ENCODE peak calls at places on chromosomes 11 and 22, in ten cellular contexts. One of them, this sample, is unnamed.

GRCh38 chr11:118607401-118608267 is at the start of gene PHLDB1:
- DNase-seq in neural crest cell: peak; percentile 52
- DNase-seq in colonic mucosa: peak; percentile 66
- DNase-seq in hepatocyte: peak; percentile 68
- DNase-seq in CD4-positive, alpha-beta T cell: peak; percentile 50
- DNase-seq in Caco-2: peak; percentile 90
- DNase-seq in AG04449: no peak
- DNase-seq in fibroblast of pulmonary artery: peak; percentile 72
- DNase-seq in K562: peak; percentile 88
- DNase-seq in A549: peak; percentile 48
- DNase-seq in this sample: peak; percentile 44

GRCh38 chr11:46894961-46895360 is 23.4 kb downstream of the LRP4 start:
- DNase-seq in neural crest cell: no peak
- DNase-seq in colonic mucosa: no peak
- DNase-seq in hepatocyte: no peak
- DNase-seq in CD4-positive, alpha-beta T cell: no peak
- DNase-seq in Caco-2: no peak
- DNase-seq in AG04449: no peak
- DNase-seq in fibroblast of pulmonary artery: no peak
- DNase-seq in K562: no peak
- DNase-seq in A549: no peak
- DNase-seq in this sample: no peak

GRCh38 chr22:45692549-45692948 is 20.9 kb downstream of the ATXN10 start:
- DNase-seq in neural crest cell: no peak
- DNase-seq in colonic mucosa: no peak
- DNase-seq in hepatocyte: no peak
- DNase-seq in CD4-positive, alpha-beta T cell: no peak
- DNase-seq in Caco-2: no peak
- DNase-seq in AG04449: no peak
- DNase-seq in fibroblast of pulmonary artery: peak; percentile 61
- DNase-seq in K562: no peak
- DNase-seq in A549: no peak
- DNase-seq in this sample: no peak

GRCh38 chr22:31613286-31613903 is 48.6 kb downstream of the PISD start:
- DNase-seq in neural crest cell: no peak
- DNase-seq in colonic mucosa: no peak
- DNase-seq in hepatocyte: no peak
- DNase-seq in CD4-positive, alpha-beta T cell: no peak
- DNase-seq in Caco-2: no peak
- DNase-seq in AG04449: no peak
- DNase-seq in fibroblast of pulmonary artery: no peak
- DNase-seq in K562: no peak
- DNase-seq in A549: no peak
- DNase-seq in this sample: no peak

GRCh38 chr11:3803726-3804510 is 4.4 kb upstream of the PGAP2 start:
- DNase-seq in neural crest cell: no peak
- DNase-seq in colonic mucosa: no peak
- DNase-seq in hepatocyte: no peak
- DNase-seq in CD4-positive, alpha-beta T cell: no peak
- DNase-seq in Caco-2: no peak
- DNase-seq in AG04449: no peak
- DNase-seq in fibroblast of pulmonary artery: no peak
- DNase-seq in K562: no peak
- DNase-seq in A549: no peak
- DNase-seq in this sample: no peak

GRCh38 chr11:71342116-71342515 is 89.7 kb upstream of the SHANK2 start:
- DNase-seq in neural crest cell: no peak
- DNase-seq in colonic mucosa: no peak
- DNase-seq in hepatocyte: no peak
- DNase-seq in CD4-positive, alpha-beta T cell: no peak
- DNase-seq in Caco-2: no peak
- DNase-seq in AG04449: no peak
- DNase-seq in fibroblast of pulmonary artery: no peak
- DNase-seq in K562: no peak
- DNase-seq in A549: no peak
- DNase-seq in this sample: no peak

GRCh38 chr11:81497202-81497804 is 1236.4 kb downstream of the FAM181B start:
- DNase-seq in neural crest cell: peak; percentile 22
- DNase-seq in colonic mucosa: peak; percentile 22
- DNase-seq in hepatocyte: peak; percentile 59
- DNase-seq in CD4-positive, alpha-beta T cell: no peak
- DNase-seq in Caco-2: peak; percentile 69
- DNase-seq in AG04449: no peak
- DNase-seq in fibroblast of pulmonary artery: peak; percentile 20
- DNase-seq in K562: peak; percentile 38
- DNase-seq in A549: peak; percentile 3
- DNase-seq in this sample: no peak

GRCh38 chr22:49587987-49588386 is 239.7 kb downstream of the BRD1 start:
- DNase-seq in neural crest cell: no peak
- DNase-seq in colonic mucosa: no peak
- DNase-seq in hepatocyte: no peak
- DNase-seq in CD4-positive, alpha-beta T cell: no peak
- DNase-seq in Caco-2: no peak
- DNase-seq in AG04449: no peak
- DNase-seq in fibroblast of pulmonary artery: no peak
- DNase-seq in K562: no peak
- DNase-seq in A549: no peak
- DNase-seq in this sample: no peak

GRCh38 chr11:43576834-43577521 is 103.6 kb upstream of the HSD17B12 start:
- DNase-seq in neural crest cell: peak; percentile 62
- DNase-seq in colonic mucosa: peak; percentile 57
- DNase-seq in hepatocyte: peak; percentile 73
- DNase-seq in CD4-positive, alpha-beta T cell: no peak
- DNase-seq in Caco-2: peak; percentile 74
- DNase-seq in AG04449: no peak
- DNase-seq in fibroblast of pulmonary artery: peak; percentile 62
- DNase-seq in K562: peak; percentile 88
- DNase-seq in A549: peak; percentile 66
- DNase-seq in this sample: no peak

GRCh38 chr11:114215871-114216803 is 80.1 kb upstream of the NNMT start:
- DNase-seq in neural crest cell: no peak
- DNase-seq in colonic mucosa: no peak
- DNase-seq in hepatocyte: peak; percentile 32
- DNase-seq in CD4-positive, alpha-beta T cell: no peak
- DNase-seq in Caco-2: no peak
- DNase-seq in AG04449: no peak
- DNase-seq in fibroblast of pulmonary artery: peak; percentile 63
- DNase-seq in K562: peak; percentile 85
- DNase-seq in A549: no peak
- DNase-seq in this sample: no peak

GRCh38 chr22:32564170-32565001 is 89.8 kb downstream of the FBXO7 start:
- DNase-seq in neural crest cell: no peak
- DNase-seq in colonic mucosa: no peak
- DNase-seq in hepatocyte: no peak
- DNase-seq in CD4-positive, alpha-beta T cell: no peak
- DNase-seq in Caco-2: no peak
- DNase-seq in AG04449: no peak
- DNase-seq in fibroblast of pulmonary artery: peak; percentile 23
- DNase-seq in K562: no peak
- DNase-seq in A549: no peak
- DNase-seq in this sample: no peak

GRCh38 chr11:65064847-65065240 is 6.5 kb upstream of the NAALADL1 start:
- DNase-seq in neural crest cell: no peak
- DNase-seq in colonic mucosa: no peak
- DNase-seq in hepatocyte: no peak
- DNase-seq in CD4-positive, alpha-beta T cell: no peak
- DNase-seq in Caco-2: no peak
- DNase-seq in AG04449: no peak
- DNase-seq in fibroblast of pulmonary artery: no peak
- DNase-seq in K562: no peak
- DNase-seq in A549: no peak
- DNase-seq in this sample: no peak

GRCh38 chr11:114078423-114078822 is 18.9 kb downstream of the ZBTB16 start:
- DNase-seq in neural crest cell: no peak
- DNase-seq in colonic mucosa: no peak
- DNase-seq in hepatocyte: peak; percentile 66
- DNase-seq in CD4-positive, alpha-beta T cell: no peak
- DNase-seq in Caco-2: peak; percentile 91
- DNase-seq in AG04449: no peak
- DNase-seq in fibroblast of pulmonary artery: no peak
- DNase-seq in K562: no peak
- DNase-seq in A549: no peak
- DNase-seq in this sample: no peak

GRCh38 chr11:57124912-57125311 is 56.8 kb upstream of the LRRC55 start:
- DNase-seq in neural crest cell: no peak
- DNase-seq in colonic mucosa: no peak
- DNase-seq in hepatocyte: no peak
- DNase-seq in CD4-positive, alpha-beta T cell: no peak
- DNase-seq in Caco-2: no peak
- DNase-seq in AG04449: no peak
- DNase-seq in fibroblast of pulmonary artery: peak; percentile 6
- DNase-seq in K562: no peak
- DNase-seq in A549: no peak
- DNase-seq in this sample: no peak

GRCh38 chr11:108906826-108907225 is 242.0 kb downstream of the DDX10 start:
- DNase-seq in neural crest cell: no peak
- DNase-seq in colonic mucosa: no peak
- DNase-seq in hepatocyte: no peak
- DNase-seq in CD4-positive, alpha-beta T cell: no peak
- DNase-seq in Caco-2: no peak
- DNase-seq in AG04449: no peak
- DNase-seq in fibroblast of pulmonary artery: no peak
- DNase-seq in K562: no peak
- DNase-seq in A549: no peak
- DNase-seq in this sample: no peak

GRCh38 chr11:123760894-123761293 is 6.6 kb upstream of the OR6X1 start:
- DNase-seq in neural crest cell: no peak
- DNase-seq in colonic mucosa: no peak
- DNase-seq in hepatocyte: no peak
- DNase-seq in CD4-positive, alpha-beta T cell: no peak
- DNase-seq in Caco-2: no peak
- DNase-seq in AG04449: no peak
- DNase-seq in fibroblast of pulmonary artery: no peak
- DNase-seq in K562: no peak
- DNase-seq in A549: no peak
- DNase-seq in this sample: no peak

GRCh38 chr11:61134801-61135257 is 26.4 kb downstream of the VPS37C start:
- DNase-seq in neural crest cell: no peak
- DNase-seq in colonic mucosa: no peak
- DNase-seq in hepatocyte: no peak
- DNase-seq in CD4-positive, alpha-beta T cell: no peak
- DNase-seq in Caco-2: no peak
- DNase-seq in AG04449: no peak
- DNase-seq in fibroblast of pulmonary artery: no peak
- DNase-seq in K562: no peak
- DNase-seq in A549: no peak
- DNase-seq in this sample: no peak

GRCh38 chr11:46637546-46637945 is 20.2 kb downstream of the ATG13 start:
- DNase-seq in neural crest cell: no peak
- DNase-seq in colonic mucosa: no peak
- DNase-seq in hepatocyte: no peak
- DNase-seq in CD4-positive, alpha-beta T cell: no peak
- DNase-seq in Caco-2: no peak
- DNase-seq in AG04449: no peak
- DNase-seq in fibroblast of pulmonary artery: no peak
- DNase-seq in K562: no peak
- DNase-seq in A549: no peak
- DNase-seq in this sample: no peak

GRCh38 chr11:70522613-70523311 is 124.4 kb downstream of the CTTN start:
- DNase-seq in neural crest cell: peak; percentile 34
- DNase-seq in colonic mucosa: no peak
- DNase-seq in hepatocyte: no peak
- DNase-seq in CD4-positive, alpha-beta T cell: no peak
- DNase-seq in Caco-2: no peak
- DNase-seq in AG04449: no peak
- DNase-seq in fibroblast of pulmonary artery: no peak
- DNase-seq in K562: no peak
- DNase-seq in A549: no peak
- DNase-seq in this sample: no peak

GRCh38 chr22:29944339-29944738 is 61.4 kb downstream of the MTMR3 start:
- DNase-seq in neural crest cell: no peak
- DNase-seq in colonic mucosa: no peak
- DNase-seq in hepatocyte: no peak
- DNase-seq in CD4-positive, alpha-beta T cell: no peak
- DNase-seq in Caco-2: no peak
- DNase-seq in AG04449: no peak
- DNase-seq in fibroblast of pulmonary artery: no peak
- DNase-seq in K562: no peak
- DNase-seq in A549: no peak
- DNase-seq in this sample: no peak

GRCh38 chr11:59191095-59191494 is 19.2 kb downstream of the DTX4 start:
- DNase-seq in neural crest cell: no peak
- DNase-seq in colonic mucosa: peak; percentile 75
- DNase-seq in hepatocyte: peak; percentile 27
- DNase-seq in CD4-positive, alpha-beta T cell: no peak
- DNase-seq in Caco-2: no peak
- DNase-seq in AG04449: no peak
- DNase-seq in fibroblast of pulmonary artery: no peak
- DNase-seq in K562: no peak
- DNase-seq in A549: no peak
- DNase-seq in this sample: no peak

GRCh38 chr22:47884775-47885174 is 1122.3 kb downstream of the TBC1D22A start:
- DNase-seq in neural crest cell: no peak
- DNase-seq in colonic mucosa: no peak
- DNase-seq in hepatocyte: no peak
- DNase-seq in CD4-positive, alpha-beta T cell: no peak
- DNase-seq in Caco-2: no peak
- DNase-seq in AG04449: no peak
- DNase-seq in fibroblast of pulmonary artery: no peak
- DNase-seq in K562: no peak
- DNase-seq in A549: no peak
- DNase-seq in this sample: no peak
- TF ChIP-seq CTCF in neural crest cell: no peak
- TF ChIP-seq CTCF in colonic mucosa: no peak
- TF ChIP-seq CTCF in hepatocyte: no peak
- TF ChIP-seq CTCF in CD4-positive, alpha-beta T cell: no peak
- TF ChIP-seq CTCF in Caco-2: no peak
- TF ChIP-seq CTCF in AG04449: no peak
- TF ChIP-seq CTCF in fibroblast of pulmonary artery: no peak
- TF ChIP-seq CTCF in K562: no peak
- TF ChIP-seq CTCF in A549: no peak
- TF ChIP-seq CTCF in this sample: no peak

GRCh38 chr11:28674432-28675076 is 566.4 kb downstream of the METTL15 start:
- DNase-seq in neural crest cell: peak; percentile 5
- DNase-seq in colonic mucosa: no peak
- DNase-seq in hepatocyte: peak; percentile 30
- DNase-seq in CD4-positive, alpha-beta T cell: no peak
- DNase-seq in Caco-2: peak; percentile 29
- DNase-seq in AG04449: peak; percentile 63
- DNase-seq in fibroblast of pulmonary artery: peak; percentile 42
- DNase-seq in K562: no peak
- DNase-seq in A549: no peak
- DNase-seq in this sample: no peak
- TF ChIP-seq CTCF in neural crest cell: peak; percentile 54
- TF ChIP-seq CTCF in colonic mucosa: no peak
- TF ChIP-seq CTCF in hepatocyte: peak; percentile 42
- TF ChIP-seq CTCF in CD4-positive, alpha-beta T cell: no peak
- TF ChIP-seq CTCF in Caco-2: peak; percentile 42
- TF ChIP-seq CTCF in AG04449: peak; percentile 60
- TF ChIP-seq CTCF in fibroblast of pulmonary artery: peak; percentile 33
- TF ChIP-seq CTCF in K562: no peak
- TF ChIP-seq CTCF in A549: peak; percentile 20
- TF ChIP-seq CTCF in this sample: no peak

GRCh38 chr22:37045958-37046357 is 5.6 kb upstream of the KCTD17 start:
- DNase-seq in neural crest cell: no peak
- DNase-seq in colonic mucosa: no peak
- DNase-seq in hepatocyte: peak; percentile 47
- DNase-seq in CD4-positive, alpha-beta T cell: no peak
- DNase-seq in Caco-2: no peak
- DNase-seq in AG04449: peak; percentile 19
- DNase-seq in fibroblast of pulmonary artery: peak; percentile 65
- DNase-seq in K562: peak; percentile 31
- DNase-seq in A549: peak; percentile 32
- DNase-seq in this sample: no peak
- TF ChIP-seq CTCF in neural crest cell: peak; percentile 60
- TF ChIP-seq CTCF in colonic mucosa: peak; percentile 57
- TF ChIP-seq CTCF in hepatocyte: peak; percentile 48
- TF ChIP-seq CTCF in CD4-positive, alpha-beta T cell: peak; percentile 19
- TF ChIP-seq CTCF in Caco-2: peak; percentile 3
- TF ChIP-seq CTCF in AG04449: peak; percentile 64
- TF ChIP-seq CTCF in fibroblast of pulmonary artery: peak; percentile 69
- TF ChIP-seq CTCF in K562: peak; percentile 58
- TF ChIP-seq CTCF in A549: peak; percentile 46
- TF ChIP-seq CTCF in this sample: peak; percentile 30

GRCh38 chr11:62922653-62923371 is 1.6 kb upstream of the CHRM1 start:
- DNase-seq in neural crest cell: peak; percentile 52
- DNase-seq in colonic mucosa: no peak
- DNase-seq in hepatocyte: no peak
- DNase-seq in CD4-positive, alpha-beta T cell: no peak
- DNase-seq in Caco-2: no peak
- DNase-seq in AG04449: no peak
- DNase-seq in fibroblast of pulmonary artery: peak; percentile 14
- DNase-seq in K562: peak; percentile 87
- DNase-seq in A549: peak; percentile 50
- DNase-seq in this sample: no peak
- TF ChIP-seq CTCF in neural crest cell: peak; percentile 59
- TF ChIP-seq CTCF in colonic mucosa: no peak
- TF ChIP-seq CTCF in hepatocyte: peak; percentile 34
- TF ChIP-seq CTCF in CD4-positive, alpha-beta T cell: no peak
- TF ChIP-seq CTCF in Caco-2: no peak
- TF ChIP-seq CTCF in AG04449: peak; percentile 53
- TF ChIP-seq CTCF in fibroblast of pulmonary artery: peak; percentile 33
- TF ChIP-seq CTCF in K562: peak; percentile 80
- TF ChIP-seq CTCF in A549: peak; percentile 21
- TF ChIP-seq CTCF in this sample: no peak